ENCODE peak calls at places on chromosome 1, in four cellular contexts. One of them, this sample, is unnamed.

GRCh38 chr1:245277276-245277675 is 122.5 kb downstream of the KIF26B start:
- DNase-seq in IMR-90: no peak
- DNase-seq in H1: peak
- DNase-seq in mesendoderm: peak
- DNase-seq in this sample: peak

GRCh38 chr1:222654849-222655248 is 37.0 kb downstream of the MIA3 start:
- DNase-seq in H1: no peak
- DNase-seq in mesendoderm: no peak
- DNase-seq in IMR-90: no peak
- DNase-seq in this sample: no peak

GRCh38 chr1:59879556-59879955 is 47.0 kb downstream of the CYP2J2 start:
- DNase-seq in IMR-90: peak
- DNase-seq in H1: no peak
- DNase-seq in mesendoderm: peak
- DNase-seq in this sample: peak

GRCh38 chr1:236858203-236858602 is 63.1 kb downstream of the MTR start:
- DNase-seq in mesendoderm: no peak
- DNase-seq in IMR-90: no peak
- DNase-seq in H1: no peak
- DNase-seq in this sample: no peak

GRCh38 chr1:157721985-157722384 is 21.4 kb upstream of the FCRL3 start:
- DNase-seq in H1: no peak
- DNase-seq in IMR-90: no peak
- DNase-seq in mesendoderm: no peak
- DNase-seq in this sample: no peak

GRCh38 chr1:179031855-179032513 is 6.3 kb downstream of the FAM20B start:
- DNase-seq in mesendoderm: peak
- DNase-seq in H1: no peak
- DNase-seq in IMR-90: peak
- DNase-seq in this sample: no peak

GRCh38 chr1:100538935-100539835 is 1.2 kb downstream of the GPR88 start:
- DNase-seq in IMR-90: peak
- DNase-seq in mesendoderm: peak
- DNase-seq in H1: no peak
- DNase-seq in this sample: peak

GRCh38 chr1:87418048-87418447 is 89.4 kb downstream of the LMO4 start:
- DNase-seq in H1: no peak
- DNase-seq in IMR-90: no peak
- DNase-seq in mesendoderm: no peak
- DNase-seq in this sample: no peak

GRCh38 chr1:160167580-160167979 is 16.2 kb downstream of the ATP1A4 start:
- DNase-seq in mesendoderm: peak
- DNase-seq in IMR-90: peak
- DNase-seq in H1: no peak
- DNase-seq in this sample: no peak

GRCh38 chr1:28364888-28365287 is 4.7 kb upstream of the PHACTR4 start:
- DNase-seq in mesendoderm: no peak
- DNase-seq in H1: no peak
- DNase-seq in IMR-90: no peak
- DNase-seq in this sample: no peak

GRCh38 chr1:52880226-52880625 is 37.7 kb downstream of the ZYG11A start:
- DNase-seq in mesendoderm: no peak
- DNase-seq in H1: no peak
- DNase-seq in IMR-90: no peak
- DNase-seq in this sample: no peak

GRCh38 chr1:151058682-151059341 is 610 bp downstream of the CDC42SE1 start:
- DNase-seq in H1: no peak
- DNase-seq in mesendoderm: peak
- DNase-seq in IMR-90: peak
- DNase-seq in this sample: peak

GRCh38 chr1:239912471-239912870 is 179.2 kb upstream of the FMN2 start:
- DNase-seq in mesendoderm: no peak
- DNase-seq in H1: no peak
- DNase-seq in IMR-90: peak
- DNase-seq in this sample: no peak

GRCh38 chr1:108691128-108691885 is 803 bp upstream of the PRPF38B start:
- DNase-seq in H1: no peak
- DNase-seq in mesendoderm: no peak
- DNase-seq in IMR-90: peak
- DNase-seq in this sample: no peak

GRCh38 chr1:165678509-165678908 is 19.9 kb downstream of the ALDH9A1 start:
- DNase-seq in mesendoderm: no peak
- DNase-seq in IMR-90: no peak
- DNase-seq in H1: no peak
- DNase-seq in this sample: no peak

GRCh38 chr1:223230161-223230881 is 87.3 kb upstream of the TLR5 start:
- DNase-seq in mesendoderm: peak
- DNase-seq in H1: no peak
- DNase-seq in IMR-90: peak
- DNase-seq in this sample: peak

GRCh38 chr1:218365600-218365999 is 20.5 kb downstream of the TGFB2 start:
- DNase-seq in H1: no peak
- DNase-seq in IMR-90: no peak
- DNase-seq in mesendoderm: no peak
- DNase-seq in this sample: no peak

GRCh38 chr1:60978421-60979357 is 103.7 kb upstream of the NFIA start:
- DNase-seq in IMR-90: peak
- DNase-seq in H1: no peak
- DNase-seq in mesendoderm: peak
- DNase-seq in this sample: peak

GRCh38 chr1:87325982-87326738 is 2.5 kb upstream of the LMO4 start:
- DNase-seq in H1: no peak
- DNase-seq in IMR-90: peak
- DNase-seq in mesendoderm: peak
- DNase-seq in this sample: peak

GRCh38 chr1:91755176-91755575 is 130.8 kb downstream of the TGFBR3 start:
- DNase-seq in mesendoderm: no peak
- DNase-seq in H1: no peak
- DNase-seq in IMR-90: peak
- DNase-seq in this sample: no peak

GRCh38 chr1:154483941-154484803 is 17.8 kb upstream of the TDRD10 start:
- DNase-seq in H1: no peak
- DNase-seq in IMR-90: peak
- DNase-seq in mesendoderm: peak
- DNase-seq in this sample: no peak

GRCh38 chr1:205600085-205600484 is 31.7 kb downstream of the ELK4 start:
- DNase-seq in H1: no peak
- DNase-seq in IMR-90: peak
- DNase-seq in mesendoderm: no peak
- DNase-seq in this sample: no peak

GRCh38 chr1:50976111-50976889 is 6.3 kb downstream of the CDKN2C start:
- DNase-seq in IMR-90: no peak
- DNase-seq in mesendoderm: peak
- DNase-seq in H1: no peak
- DNase-seq in this sample: peak

GRCh38 chr1:95098196-95098595 is 19.0 kb upstream of the TLCD4 start:
- DNase-seq in mesendoderm: no peak
- DNase-seq in H1: no peak
- DNase-seq in IMR-90: peak
- DNase-seq in this sample: no peak

GRCh38 chr1:61612600-61612999 is 112.3 kb downstream of the TM2D1 start:
- DNase-seq in mesendoderm: no peak
- DNase-seq in H1: no peak
- DNase-seq in IMR-90: no peak
- DNase-seq in this sample: no peak

GRCh38 chr1:107172450-107172849 is 31.6 kb downstream of the NTNG1 start:
- DNase-seq in H1: no peak
- DNase-seq in IMR-90: no peak
- DNase-seq in mesendoderm: no peak
- DNase-seq in this sample: no peak

GRCh38 chr1:218421531-218421930 is 76.4 kb downstream of the TGFB2 start:
- DNase-seq in IMR-90: no peak
- DNase-seq in H1: no peak
- DNase-seq in mesendoderm: no peak
- DNase-seq in this sample: no peak

GRCh38 chr1:167881786-167882185 is 32.1 kb downstream of the ADCY10 start:
- DNase-seq in mesendoderm: no peak
- DNase-seq in IMR-90: peak
- DNase-seq in H1: no peak
- DNase-seq in this sample: no peak

GRCh38 chr1:101089608-101090007 is 64.0 kb upstream of the DPH5 start:
- DNase-seq in H1: no peak
- DNase-seq in IMR-90: no peak
- DNase-seq in mesendoderm: no peak
- DNase-seq in this sample: no peak

GRCh38 chr1:16162163-16162822 is 6.4 kb upstream of the EPHA2 start:
- DNase-seq in H1: peak
- DNase-seq in mesendoderm: peak
- DNase-seq in IMR-90: no peak
- DNase-seq in this sample: peak
- H3K4ac ChIP-seq in H1: peak
- H3K4ac ChIP-seq in mesendoderm: peak
- H3K4ac ChIP-seq in IMR-90: no peak
- H3K4ac ChIP-seq in this sample: no peak

GRCh38 chr1:15968172-15968571 is 7.7 kb downstream of the ZBTB17 start:
- DNase-seq in IMR-90: no peak
- DNase-seq in mesendoderm: no peak
- DNase-seq in H1: no peak
- DNase-seq in this sample: no peak
- H3K56ac ChIP-seq in IMR-90: no peak
- H3K56ac ChIP-seq in mesendoderm: no peak
- H3K56ac ChIP-seq in H1: no peak
- H3K56ac ChIP-seq in this sample: no peak

DNA sequence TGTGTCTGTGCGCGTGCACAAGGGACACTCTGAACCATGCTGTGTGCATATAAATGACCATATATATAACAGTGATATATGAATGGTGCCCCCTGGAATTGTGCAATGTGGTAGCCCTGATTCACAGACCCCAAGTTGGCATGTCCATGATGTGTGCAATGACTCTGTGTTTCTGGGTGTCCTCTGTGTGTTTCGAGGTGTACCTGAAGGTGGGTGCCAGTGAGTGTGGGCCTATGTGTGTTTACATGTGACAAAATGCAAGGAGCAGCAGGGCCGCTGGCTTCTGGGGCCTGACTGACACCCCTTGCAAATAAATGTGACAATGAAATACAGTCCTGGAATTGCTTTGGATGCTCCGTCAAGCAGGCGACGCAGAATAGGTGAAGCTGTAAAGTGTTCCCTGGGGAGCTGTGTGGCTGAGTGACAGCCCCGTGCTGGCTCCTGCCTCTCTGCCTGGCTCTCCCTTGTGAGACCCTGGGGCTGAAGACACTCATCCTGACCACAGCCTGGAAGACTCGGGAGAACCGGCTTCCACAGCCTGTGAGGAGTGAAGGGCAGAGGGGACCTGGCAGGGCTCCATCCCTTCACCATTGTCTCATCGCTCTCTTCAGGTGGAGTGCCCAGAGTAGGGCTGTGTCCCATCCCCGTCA is 38.2 kb upstream of the CSF3R start:
- DNase-seq in mesendoderm: no peak
- DNase-seq in H1: no peak
- DNase-seq in IMR-90: no peak
- DNase-seq in this sample: no peak
- H2AK5ac ChIP-seq in mesendoderm: no peak
- H2AK5ac ChIP-seq in H1: no peak
- H2AK5ac ChIP-seq in IMR-90: no peak
- H2AK5ac ChIP-seq in this sample: no peak

DNA sequence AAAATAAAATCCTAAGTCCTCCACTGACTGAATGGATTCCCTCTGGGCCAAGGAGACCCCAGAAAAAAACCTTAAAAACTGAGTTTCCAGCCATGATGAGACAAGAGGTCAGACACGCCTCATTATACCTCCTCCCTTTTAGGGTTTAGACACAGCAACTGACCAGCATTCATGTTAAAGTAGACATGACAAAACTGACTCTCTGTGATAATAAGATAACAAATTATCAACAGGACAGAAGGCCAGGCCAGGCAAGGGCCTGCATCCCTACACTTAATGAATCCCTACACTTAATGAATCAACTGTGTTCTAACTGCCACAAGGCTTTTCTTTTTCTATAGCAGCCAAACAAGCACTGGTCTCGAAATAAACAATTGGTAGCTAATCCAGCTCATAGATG is 33.3 kb upstream of the FAM89A start:
- DNase-seq in mesendoderm: no peak
- DNase-seq in IMR-90: no peak
- DNase-seq in H1: no peak
- DNase-seq in this sample: no peak
- H3K4ac ChIP-seq in mesendoderm: no peak
- H3K4ac ChIP-seq in IMR-90: no peak
- H3K4ac ChIP-seq in H1: no peak
- H3K4ac ChIP-seq in this sample: no peak

DNA sequence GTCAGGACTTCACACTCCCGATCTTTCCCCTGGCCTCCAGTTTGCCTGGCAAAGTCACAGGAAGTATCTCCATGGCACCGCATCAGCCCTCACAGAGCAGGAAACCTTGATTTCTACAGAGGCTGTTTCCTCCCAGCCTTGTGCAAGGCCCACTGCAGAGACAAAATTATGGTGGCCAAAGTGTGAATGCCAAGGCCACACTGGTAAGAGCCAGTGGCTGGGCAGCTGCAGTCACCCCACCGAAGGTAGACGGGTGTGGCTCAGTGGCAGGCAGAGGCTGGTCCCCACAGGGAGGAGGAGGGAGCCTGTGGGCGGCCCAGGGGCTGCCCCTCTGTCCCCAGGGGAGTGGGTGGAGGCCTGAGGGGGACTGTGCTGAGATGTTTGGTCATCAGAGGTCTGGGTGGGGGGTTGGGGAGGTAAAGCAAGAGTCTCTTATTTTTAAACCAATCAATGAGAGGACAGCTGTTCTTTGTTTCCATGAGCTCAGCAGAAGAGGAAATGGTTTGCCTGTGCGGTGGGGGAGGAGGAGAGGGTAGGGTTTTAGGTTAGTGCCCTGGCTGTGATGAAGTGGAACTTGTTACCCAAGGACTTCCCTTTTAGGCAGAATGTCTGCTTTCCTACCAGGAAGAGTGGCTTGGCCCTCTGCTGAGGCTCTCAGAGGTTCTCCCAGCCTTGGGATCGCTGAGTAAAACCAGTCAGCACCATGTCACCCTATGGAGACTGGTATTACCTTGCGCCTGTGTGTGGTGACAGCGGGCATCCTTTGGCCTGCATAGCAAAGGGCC is 18.0 kb upstream of the BTG2 start:
- DNase-seq in IMR-90: no peak
- DNase-seq in H1: no peak
- DNase-seq in mesendoderm: peak
- DNase-seq in this sample: no peak
- H3K56ac ChIP-seq in IMR-90: no peak
- H3K56ac ChIP-seq in H1: no peak
- H3K56ac ChIP-seq in mesendoderm: peak
- H3K56ac ChIP-seq in this sample: no peak